ENCODE peak calls at places on chromosomes 7 and 10, in seven cellular contexts. One of them, this sample, is unnamed.
A peak's percentile ranks its signal among the peaks of the same experiment; 100 is the strongest.

GRCh38 chr10:6048281-6049030 is 13.7 kb downstream of the IL2RA start:
- DNase-seq in breast epithelium: no peak
- DNase-seq in gastrocnemius medialis: no peak
- DNase-seq in stomach: no peak
- DNase-seq in SK-N-SH: no peak
- DNase-seq in ovary: no peak
- DNase-seq in heart left ventricle: peak; percentile 2
- DNase-seq in this sample: no peak

GRCh38 chr7:24455813-24456525 is 117.3 kb upstream of the PALS2 start:
- DNase-seq in gastrocnemius medialis: no peak
- DNase-seq in heart left ventricle: no peak
- DNase-seq in breast epithelium: no peak
- DNase-seq in ovary: no peak
- DNase-seq in stomach: no peak
- DNase-seq in SK-N-SH: no peak
- DNase-seq in this sample: no peak

GRCh38 chr10:66877359-66877758 is 48.5 kb upstream of the LRRTM3 start:
- DNase-seq in stomach: no peak
- DNase-seq in gastrocnemius medialis: no peak
- DNase-seq in breast epithelium: no peak
- DNase-seq in ovary: no peak
- DNase-seq in heart left ventricle: no peak
- DNase-seq in SK-N-SH: no peak
- DNase-seq in this sample: no peak

GRCh38 chr7:28168393-28169158 is 12.0 kb downstream of the JAZF1 start:
- DNase-seq in SK-N-SH: no peak
- DNase-seq in gastrocnemius medialis: no peak
- DNase-seq in breast epithelium: no peak
- DNase-seq in heart left ventricle: no peak
- DNase-seq in ovary: no peak
- DNase-seq in stomach: no peak
- DNase-seq in this sample: no peak

GRCh38 chr7:80773787-80774508 is 135.5 kb downstream of the CD36 start:
- DNase-seq in heart left ventricle: no peak
- DNase-seq in ovary: no peak
- DNase-seq in stomach: no peak
- DNase-seq in gastrocnemius medialis: no peak
- DNase-seq in SK-N-SH: no peak
- DNase-seq in breast epithelium: no peak
- DNase-seq in this sample: no peak

GRCh38 chr7:116528008-116528789 is 3.4 kb downstream of the CAV1 start:
- DNase-seq in SK-N-SH: peak; percentile 21
- DNase-seq in heart left ventricle: peak; percentile 68
- DNase-seq in ovary: peak; percentile 72
- DNase-seq in breast epithelium: no peak
- DNase-seq in gastrocnemius medialis: peak; percentile 46
- DNase-seq in stomach: no peak
- DNase-seq in this sample: peak; percentile 46

GRCh38 chr10:59895629-59896116 is 10.7 kb downstream of the CCDC6 start:
- DNase-seq in gastrocnemius medialis: no peak
- DNase-seq in heart left ventricle: no peak
- DNase-seq in ovary: no peak
- DNase-seq in SK-N-SH: peak; percentile 20
- DNase-seq in breast epithelium: no peak
- DNase-seq in stomach: peak; percentile 54
- DNase-seq in this sample: peak; percentile 73

GRCh38 chr10:117552156-117552620 is 9.6 kb downstream of the EMX2 start:
- DNase-seq in heart left ventricle: no peak
- DNase-seq in stomach: no peak
- DNase-seq in gastrocnemius medialis: no peak
- DNase-seq in SK-N-SH: no peak
- DNase-seq in breast epithelium: no peak
- DNase-seq in ovary: no peak
- DNase-seq in this sample: no peak

GRCh38 chr7:4675771-4676373 is 6.2 kb upstream of the FOXK1 start:
- DNase-seq in stomach: no peak
- DNase-seq in SK-N-SH: no peak
- DNase-seq in heart left ventricle: no peak
- DNase-seq in ovary: no peak
- DNase-seq in gastrocnemius medialis: no peak
- DNase-seq in breast epithelium: no peak
- DNase-seq in this sample: no peak

GRCh38 chr7:2710256-2710655 is 22.3 kb downstream of the AMZ1 start:
- DNase-seq in breast epithelium: no peak
- DNase-seq in ovary: no peak
- DNase-seq in SK-N-SH: no peak
- DNase-seq in stomach: no peak
- DNase-seq in heart left ventricle: no peak
- DNase-seq in gastrocnemius medialis: no peak
- DNase-seq in this sample: no peak

GRCh38 chr10:9362721-9363120 is 1308.2 kb downstream of the GATA3 start:
- DNase-seq in breast epithelium: no peak
- DNase-seq in SK-N-SH: no peak
- DNase-seq in gastrocnemius medialis: no peak
- DNase-seq in ovary: no peak
- DNase-seq in heart left ventricle: no peak
- DNase-seq in stomach: no peak
- DNase-seq in this sample: no peak

DNA sequence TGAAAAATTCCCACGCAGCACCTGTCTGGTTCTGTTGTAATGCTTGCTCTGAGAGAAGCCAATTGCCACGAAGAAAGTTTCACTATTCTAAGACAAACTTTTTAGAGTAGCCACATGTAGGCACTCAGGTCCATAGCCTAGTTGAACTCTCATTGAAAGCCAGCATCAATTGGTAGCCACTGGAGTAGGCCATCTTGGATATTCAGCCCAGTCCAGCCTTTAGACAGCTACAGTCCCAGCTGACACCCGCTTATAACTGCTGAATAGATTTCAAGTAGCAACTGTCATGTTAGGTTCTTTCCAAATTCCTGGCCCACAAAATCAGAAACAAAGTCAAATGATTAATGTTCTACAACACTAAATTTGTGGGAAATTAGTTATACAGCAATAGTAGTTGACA is 31.6 kb downstream of the CUBN start:
- DNase-seq in heart left ventricle: no peak
- DNase-seq in SK-N-SH: no peak
- DNase-seq in stomach: no peak
- DNase-seq in gastrocnemius medialis: no peak
- DNase-seq in ovary: no peak
- DNase-seq in breast epithelium: no peak
- DNase-seq in this sample: no peak
- H3K27ac ChIP-seq in heart left ventricle: no peak overlapping the region
- H3K27ac ChIP-seq in SK-N-SH: no peak overlapping the region
- H3K27ac ChIP-seq in stomach: no peak overlapping the region
- H3K27ac ChIP-seq in gastrocnemius medialis: no peak overlapping the region
- H3K27ac ChIP-seq in ovary: no peak overlapping the region
- H3K27ac ChIP-seq in breast epithelium: no peak overlapping the region
- H3K27ac ChIP-seq in this sample: no peak overlapping the region

GRCh38 chr10:31660301-31660700 is 268.3 kb downstream of the ARHGAP12 start:
- DNase-seq in heart left ventricle: no peak
- DNase-seq in gastrocnemius medialis: no peak
- DNase-seq in stomach: no peak
- DNase-seq in ovary: no peak
- DNase-seq in SK-N-SH: no peak
- DNase-seq in breast epithelium: no peak
- DNase-seq in this sample: no peak
- H3K4me3 ChIP-seq in heart left ventricle: no peak overlapping the region
- H3K4me3 ChIP-seq in gastrocnemius medialis: no peak overlapping the region
- H3K4me3 ChIP-seq in stomach: no peak overlapping the region
- H3K4me3 ChIP-seq in ovary: no peak overlapping the region
- H3K4me3 ChIP-seq in SK-N-SH: no peak overlapping the region
- H3K4me3 ChIP-seq in breast epithelium: no peak overlapping the region
- H3K4me3 ChIP-seq in this sample: no peak overlapping the region

GRCh38 chr7:1358376-1359050 is 100.8 kb downstream of the MICALL2 start:
- DNase-seq in stomach: no peak
- DNase-seq in ovary: no peak
- DNase-seq in breast epithelium: no peak
- DNase-seq in gastrocnemius medialis: no peak
- DNase-seq in SK-N-SH: peak; percentile 59
- DNase-seq in heart left ventricle: no peak
- DNase-seq in this sample: no peak

GRCh38 chr7:1361016-1361755 is 98.1 kb downstream of the MICALL2 start:
- DNase-seq in SK-N-SH: peak; percentile 44
- DNase-seq in stomach: no peak
- DNase-seq in ovary: no peak
- DNase-seq in heart left ventricle: no peak
- DNase-seq in gastrocnemius medialis: no peak
- DNase-seq in breast epithelium: no peak
- DNase-seq in this sample: no peak

GRCh38 chr7:1359051-1359400 is 100.2 kb downstream of the MICALL2 start:
- DNase-seq in SK-N-SH: peak; percentile 53
- DNase-seq in heart left ventricle: no peak
- DNase-seq in breast epithelium: no peak
- DNase-seq in ovary: no peak
- DNase-seq in stomach: no peak
- DNase-seq in gastrocnemius medialis: no peak
- DNase-seq in this sample: no peak

GRCh38 chr7:1360521-1360971 is 98.7 kb downstream of the MICALL2 start:
- DNase-seq in breast epithelium: no peak
- DNase-seq in gastrocnemius medialis: no peak
- DNase-seq in ovary: no peak
- DNase-seq in heart left ventricle: no peak
- DNase-seq in stomach: no peak
- DNase-seq in SK-N-SH: peak; percentile 46
- DNase-seq in this sample: no peak

DNA sequence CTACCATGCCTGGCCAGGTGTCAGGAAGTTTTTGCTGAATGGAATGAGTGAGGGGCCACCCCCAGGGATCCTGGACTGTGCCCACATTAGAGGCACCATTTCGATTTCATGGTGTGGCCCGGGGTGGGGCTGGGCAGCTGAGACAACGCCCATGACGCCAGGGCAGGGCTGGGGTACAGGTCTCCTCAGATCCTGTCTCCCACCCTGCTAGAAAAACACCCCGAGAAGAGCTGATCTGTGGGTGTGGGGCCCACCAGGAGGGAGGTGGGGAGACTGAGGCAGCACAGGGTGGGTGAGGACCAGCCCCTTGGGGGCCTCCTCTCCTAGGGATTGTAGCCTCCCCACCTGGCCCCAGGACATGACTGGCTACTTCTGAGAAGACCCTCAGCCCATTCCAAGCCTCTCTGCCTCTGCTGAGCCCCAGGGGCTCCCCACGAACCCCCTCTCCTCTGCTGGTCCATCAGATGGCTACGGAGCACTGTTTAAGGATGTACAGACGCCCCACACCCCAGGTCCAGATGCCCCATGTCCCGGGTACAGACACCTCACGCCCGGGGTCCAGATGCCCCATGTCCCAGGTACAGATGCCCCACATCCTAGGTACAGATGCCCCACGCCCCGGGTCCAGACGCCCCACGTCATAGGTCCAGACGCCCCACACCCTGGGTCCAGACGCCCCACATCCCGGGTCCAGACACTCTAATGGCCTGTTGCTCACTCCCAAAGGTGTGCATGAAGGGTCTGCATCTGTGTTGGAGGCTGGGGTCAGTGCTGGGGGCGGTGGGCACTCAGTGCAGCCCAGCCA is 99.4 kb downstream of the MICALL2 start:
- DNase-seq in breast epithelium: no peak
- DNase-seq in ovary: no peak
- DNase-seq in stomach: no peak
- DNase-seq in SK-N-SH: no peak
- DNase-seq in gastrocnemius medialis: no peak
- DNase-seq in heart left ventricle: no peak
- DNase-seq in this sample: no peak
- H3K27me3 ChIP-seq in breast epithelium: no peaks in the 10 kb centered on the region
- H3K27me3 ChIP-seq in ovary: no peaks in the 10 kb centered on the region
- H3K27me3 ChIP-seq in stomach: no peaks in the 10 kb centered on the region
- H3K27me3 ChIP-seq in SK-N-SH: peaks cover 92% of the 10 kb centered on the region
- H3K27me3 ChIP-seq in gastrocnemius medialis: peaks cover 24% of the 10 kb centered on the region
- H3K27me3 ChIP-seq in heart left ventricle: peaks cover 10% of the 10 kb centered on the region
- H3K27me3 ChIP-seq in this sample: peaks cover 2% of the 10 kb centered on the region

DNA sequence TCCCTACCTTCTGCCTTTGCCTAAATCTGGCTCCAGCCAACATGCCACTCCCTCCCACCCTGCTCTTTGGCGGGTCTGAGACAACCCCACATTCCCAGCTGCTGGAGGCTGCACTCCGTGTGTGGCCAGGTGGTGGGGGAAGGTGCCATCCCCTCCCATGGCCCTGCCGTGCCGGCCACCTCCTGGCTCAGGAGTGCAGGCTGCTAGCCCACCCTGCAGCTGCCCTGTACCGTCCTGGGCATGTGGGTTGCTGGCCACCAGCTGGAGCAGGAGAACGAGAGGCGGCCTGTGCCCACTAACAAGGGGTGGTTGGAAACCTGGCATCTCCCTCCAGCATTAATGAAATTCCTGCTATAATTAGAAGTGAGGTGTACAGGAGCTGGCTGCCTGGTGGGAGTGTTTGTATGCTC is 97.6 kb downstream of the ZMIZ1 start:
- DNase-seq in ovary: no peak
- DNase-seq in breast epithelium: no peak
- DNase-seq in gastrocnemius medialis: no peak
- DNase-seq in stomach: no peak
- DNase-seq in SK-N-SH: no peak
- DNase-seq in heart left ventricle: no peak
- DNase-seq in this sample: no peak
- H3K27ac ChIP-seq in ovary: no peak overlapping the region
- H3K27ac ChIP-seq in breast epithelium: peak overlapping the region; percentile 37
- H3K27ac ChIP-seq in gastrocnemius medialis: peak overlapping the region; percentile 65
- H3K27ac ChIP-seq in stomach: no peak overlapping the region
- H3K27ac ChIP-seq in SK-N-SH: peak overlapping the region; percentile 61
- H3K27ac ChIP-seq in heart left ventricle: peak overlapping the region; percentile 93
- H3K27ac ChIP-seq in this sample: no peak overlapping the region

This sample was measured in body of pancreas.